ENCODE peak calls at places on chromosomes 16 and 17, in ten cellular contexts. W is NCI-H774; A is EL; O is GM19239; Q is choroid plexus epithelial cell; B is sciatic nerve; X is stimulated activated CD4-positive, alpha-beta T cell treated with anti-CD3 and anti-CD28 coated beads, Interleukin-2, amount 100 ng/mL, for 48 hours; G is KG1; T is stimulated activated CD8-positive, alpha-beta memory T cell treated with anti-CD3 and anti-CD28 coated beads, Interleukin-12 subunit alpha, Interleukin-12 subunit beta, amount 100 ng/mL, for 1 hour; J is Karpas-422. S is an unnamed sample.
A peak's percentile ranks its signal among the peaks of the same experiment; 100 is the strongest.

GRCh38 chr16:50467943-50468748 is 80.0 kb upstream of the NKD1 start:
- DNase-seq in W (peak; percentile 50), A (no peak), O (no peak), Q (no peak), B (no peak), X (peak; percentile 19), G (no peak), T (no peak), J (peak; percentile 26), S (no peak)

GRCh38 chr16:87006789-87007745 is 310.1 kb downstream of the C16orf95 start:
- DNase-seq in W (no peak), A (no peak), O (no peak), Q (peak; percentile 40), B (peak; percentile 45), X (no peak), G (no peak), T (no peak), J (no peak), S (no peak)

GRCh38 chr16:71880176-71880575 is 3.8 kb downstream of the ZNF821 start:
- DNase-seq in W (no peak), A (no peak), O (no peak), Q (no peak), B (no peak), X (no peak), G (no peak), T (no peak), J (no peak), S (no peak)

GRCh38 chr16:1333149-1333812 is at the start of gene BAIAP3:
- DNase-seq in W (no peak), A (no peak), O (no peak), Q (peak; percentile 24), B (no peak), X (peak; percentile 59), G (no peak), T (no peak), J (no peak), S (no peak)

GRCh38 chr17:33753452-33753851 is 460.4 kb upstream of the ASIC2 start:
- DNase-seq in W (no peak), A (no peak), O (no peak), Q (no peak), B (no peak), X (no peak), G (no peak), T (no peak), J (peak; percentile 73), S (no peak)

GRCh38 chr17:51224615-51225262 is 35.1 kb downstream of the MBTD1 start:
- DNase-seq in W (no peak), A (no peak), O (no peak), Q (peak; percentile 9), B (no peak), X (no peak), G (no peak), T (no peak), J (no peak), S (no peak)

GRCh38 chr17:32487460-32488176 is 825 bp downstream of the CDK5R1 start:
- DNase-seq in W (no peak), A (peak; percentile 35), O (peak; percentile 37), Q (no peak), B (peak; percentile 59), X (no peak), G (no peak), T (no peak), J (no peak), S (no peak)

GRCh38 chr17:75736173-75736835 is 15.0 kb downstream of the ITGB4 start:
- DNase-seq in W (no peak), A (no peak), O (no peak), Q (no peak), B (no peak), X (no peak), G (no peak), T (no peak), J (no peak), S (no peak)

GRCh38 chr16:2856061-2856670 is 1.8 kb downstream of the PRSS22 start:
- DNase-seq in W (peak; percentile 15), A (no peak), O (no peak), Q (no peak), B (peak; percentile 50), X (peak; percentile 44), G (no peak), T (no peak), J (peak; percentile 74), S (no peak)

GRCh38 chr17:82592289-82592683 is 56.0 kb downstream of the WDR45B start:
- DNase-seq in W (no peak), A (no peak), O (no peak), Q (peak; percentile 21), B (no peak), X (no peak), G (no peak), T (no peak), J (no peak), S (no peak)

GRCh38 chr17:65553009-65553645 is 8.3 kb downstream of the AXIN2 start:
- DNase-seq in W (no peak), A (peak; percentile 56), O (no peak), Q (peak; percentile 78), B (no peak), X (no peak), G (no peak), T (no peak), J (no peak), S (no peak)

GRCh38 chr17:3004925-3005324 is 58.5 kb downstream of the OR1D5 start:
- DNase-seq in W (no peak), A (no peak), O (no peak), Q (no peak), B (no peak), X (no peak), G (no peak), T (no peak), J (peak; percentile 74), S (no peak)

GRCh38 chr17:9024497-9024896 is 3.2 kb downstream of the NTN1 start:
- DNase-seq in W (no peak), A (no peak), O (no peak), Q (no peak), B (no peak), X (no peak), G (no peak), T (no peak), J (no peak), S (no peak)

GRCh38 chr17:1022278-1023024 is 25.5 kb downstream of the TIMM22 start:
- DNase-seq in W (no peak), A (no peak), O (no peak), Q (no peak), B (no peak), X (no peak), G (no peak), T (no peak), J (no peak), S (no peak)

GRCh38 chr16:57260294-57260929 is 15.4 kb downstream of the ARL2BP start:
- DNase-seq in W (no peak), A (peak; percentile 66), O (no peak), Q (peak; percentile 87), B (peak; percentile 61), X (no peak), G (no peak), T (no peak), J (no peak), S (no peak)

GRCh38 chr17:45702666-45703266 is 81.4 kb upstream of the CRHR1 start:
- DNase-seq in W (no peak), A (no peak), O (no peak), Q (peak; percentile 18), B (no peak), X (no peak), G (no peak), T (no peak), J (no peak), S (no peak)

GRCh38 chr16:566475-567361 is at the start of gene NHLRC4:
- DNase-seq in W (no peak), A (peak; percentile 58), O (peak; percentile 99), Q (peak; percentile 78), B (peak; percentile 86), X (peak; percentile 37), G (peak; percentile 12), T (no peak), J (peak; percentile 92), S (no peak)

GRCh38 chr16:50261707-50262235 is 4.6 kb upstream of the ADCY7 start:
- DNase-seq in W (peak; percentile 43), A (no peak), O (no peak), Q (no peak), B (peak; percentile 52), X (no peak), G (peak; percentile 23), T (no peak), J (no peak), S (no peak)

GRCh38 chr17:58402679-58403078 is 14.7 kb downstream of the RNF43 start:
- DNase-seq in W (no peak), A (peak; percentile 73), O (no peak), Q (peak; percentile 34), B (no peak), X (no peak), G (no peak), T (no peak), J (no peak), S (peak; percentile 66)

S was measured in HCT116.